ENCODE peak calls at places on chromosomes 4 and X, in six cellular contexts. One of them, this sample, is unnamed.
A peak's percentile ranks its signal among the peaks of the same experiment; 100 is the strongest.

GRCh38 chr4:84800256-84800655 is 166.2 kb downstream of the WDFY3 start:
- DNase-seq in naive thymus-derived CD8-positive, alpha-beta T cell: no peak
- DNase-seq in lower lobe of right lung: no peak
- DNase-seq in heart left ventricle: no peak
- DNase-seq in iris pigment epithelial cell: peak; percentile 27
- DNase-seq in T-helper 9 cell: no peak
- DNase-seq in this sample: no peak

GRCh38 chrX:110743679-110744340 is 51.8 kb downstream of the CHRDL1 start:
- DNase-seq in naive thymus-derived CD8-positive, alpha-beta T cell: no peak
- DNase-seq in lower lobe of right lung: no peak
- DNase-seq in heart left ventricle: no peak
- DNase-seq in iris pigment epithelial cell: no peak
- DNase-seq in T-helper 9 cell: no peak
- DNase-seq in this sample: no peak

GRCh38 chr4:20281453-20281852 is 29.7 kb downstream of the SLIT2 start:
- DNase-seq in naive thymus-derived CD8-positive, alpha-beta T cell: no peak
- DNase-seq in lower lobe of right lung: no peak
- DNase-seq in heart left ventricle: no peak
- DNase-seq in iris pigment epithelial cell: no peak
- DNase-seq in T-helper 9 cell: no peak
- DNase-seq in this sample: no peak

GRCh38 chr4:5968246-5968645 is 50.0 kb downstream of the C4orf50 start:
- DNase-seq in naive thymus-derived CD8-positive, alpha-beta T cell: no peak
- DNase-seq in lower lobe of right lung: no peak
- DNase-seq in heart left ventricle: no peak
- DNase-seq in iris pigment epithelial cell: no peak
- DNase-seq in T-helper 9 cell: no peak
- DNase-seq in this sample: no peak

GRCh38 chr4:5863461-5864113 is 29.3 kb downstream of the CRMP1 start:
- DNase-seq in naive thymus-derived CD8-positive, alpha-beta T cell: no peak
- DNase-seq in lower lobe of right lung: no peak
- DNase-seq in heart left ventricle: no peak
- DNase-seq in iris pigment epithelial cell: peak; percentile 97
- DNase-seq in T-helper 9 cell: no peak
- DNase-seq in this sample: no peak

GRCh38 chr4:105147226-105148151 is 813 bp downstream of the TET2 start:
- DNase-seq in naive thymus-derived CD8-positive, alpha-beta T cell: no peak
- DNase-seq in lower lobe of right lung: peak; percentile 47
- DNase-seq in heart left ventricle: peak; percentile 40
- DNase-seq in iris pigment epithelial cell: peak; percentile 46
- DNase-seq in T-helper 9 cell: no peak
- DNase-seq in this sample: peak; percentile 3

GRCh38 chrX:56733459-56734046 is 4.5 kb downstream of the NBDY start:
- DNase-seq in naive thymus-derived CD8-positive, alpha-beta T cell: peak; percentile 72
- DNase-seq in lower lobe of right lung: no peak
- DNase-seq in heart left ventricle: peak; percentile 20
- DNase-seq in iris pigment epithelial cell: peak; percentile 57
- DNase-seq in T-helper 9 cell: peak; percentile 51
- DNase-seq in this sample: peak; percentile 56

GRCh38 chr4:5746829-5747745 is 36.1 kb downstream of the EVC start:
- DNase-seq in naive thymus-derived CD8-positive, alpha-beta T cell: no peak
- DNase-seq in lower lobe of right lung: no peak
- DNase-seq in heart left ventricle: peak; percentile 10
- DNase-seq in iris pigment epithelial cell: peak; percentile 65
- DNase-seq in T-helper 9 cell: no peak
- DNase-seq in this sample: no peak

GRCh38 chr4:4818440-4819212 is 40.8 kb upstream of the MSX1 start:
- DNase-seq in naive thymus-derived CD8-positive, alpha-beta T cell: no peak
- DNase-seq in lower lobe of right lung: no peak
- DNase-seq in heart left ventricle: no peak
- DNase-seq in iris pigment epithelial cell: no peak
- DNase-seq in T-helper 9 cell: no peak
- DNase-seq in this sample: no peak

GRCh38 chr4:173899813-173900212 is 369.8 kb upstream of the HAND2 start:
- DNase-seq in naive thymus-derived CD8-positive, alpha-beta T cell: no peak
- DNase-seq in lower lobe of right lung: no peak
- DNase-seq in heart left ventricle: no peak
- DNase-seq in iris pigment epithelial cell: no peak
- DNase-seq in T-helper 9 cell: no peak
- DNase-seq in this sample: no peak

GRCh38 chrX:110168585-110168984 is 149.3 kb downstream of the AMMECR1 start:
- DNase-seq in naive thymus-derived CD8-positive, alpha-beta T cell: no peak
- DNase-seq in lower lobe of right lung: no peak
- DNase-seq in heart left ventricle: no peak
- DNase-seq in iris pigment epithelial cell: peak; percentile 68
- DNase-seq in T-helper 9 cell: no peak
- DNase-seq in this sample: no peak

GRCh38 chrX:115344885-115345653 is 55.6 kb downstream of the LUZP4 start:
- DNase-seq in naive thymus-derived CD8-positive, alpha-beta T cell: no peak
- DNase-seq in lower lobe of right lung: peak; percentile 81
- DNase-seq in heart left ventricle: peak; percentile 80
- DNase-seq in iris pigment epithelial cell: peak; percentile 97
- DNase-seq in T-helper 9 cell: no peak
- DNase-seq in this sample: no peak